ENCODE peak calls at places on chromosomes 4 and X, in ten cellular contexts. One of them, this sample, is unnamed.

GRCh38 chr4:2811830-2812599 is 19.1 kb downstream of the SH3BP2 start:
- DNase-seq in neural crest cell: peak
- DNase-seq in ELR: peak
- DNase-seq in progenitor cell of endocrine pancreas: no peak
- DNase-seq in Right ventricle myocardium superior: peak
- DNase-seq in NCI-H345: peak
- DNase-seq in stimulated activated CD4-positive, alpha-beta T cell treated with anti-CD3 and anti-CD28 coated beads, Interleukin-1b, Interleukin-23, amount 100 ng/mL, for 24 hours: peak
- DNase-seq in amniotic stem cell: no peak
- DNase-seq in stimulated activated CD8-positive, alpha-beta memory T cell treated with anti-CD3 and anti-CD28 coated beads, Interleukin-2, amount 100 ng/mL, for 48 hours: peak
- DNase-seq in heart left ventricle: peak
- DNase-seq in this sample: peak

GRCh38 chr4:164977243-164978164 is at the start of gene TRIM61:
- DNase-seq in neural crest cell: no peak
- DNase-seq in ELR: peak
- DNase-seq in progenitor cell of endocrine pancreas: peak
- DNase-seq in Right ventricle myocardium superior: peak
- DNase-seq in NCI-H345: no peak
- DNase-seq in stimulated activated CD4-positive, alpha-beta T cell treated with anti-CD3 and anti-CD28 coated beads, Interleukin-1b, Interleukin-23, amount 100 ng/mL, for 24 hours: peak
- DNase-seq in amniotic stem cell: no peak
- DNase-seq in stimulated activated CD8-positive, alpha-beta memory T cell treated with anti-CD3 and anti-CD28 coated beads, Interleukin-2, amount 100 ng/mL, for 48 hours: peak
- DNase-seq in heart left ventricle: peak
- DNase-seq in this sample: no peak

GRCh38 chrX:150566734-150567182 is 1.7 kb upstream of the MTM1 start:
- DNase-seq in neural crest cell: no peak
- DNase-seq in ELR: no peak
- DNase-seq in progenitor cell of endocrine pancreas: no peak
- DNase-seq in Right ventricle myocardium superior: no peak
- DNase-seq in NCI-H345: peak
- DNase-seq in stimulated activated CD4-positive, alpha-beta T cell treated with anti-CD3 and anti-CD28 coated beads, Interleukin-1b, Interleukin-23, amount 100 ng/mL, for 24 hours: no peak
- DNase-seq in amniotic stem cell: no peak
- DNase-seq in stimulated activated CD8-positive, alpha-beta memory T cell treated with anti-CD3 and anti-CD28 coated beads, Interleukin-2, amount 100 ng/mL, for 48 hours: no peak
- DNase-seq in heart left ventricle: no peak
- DNase-seq in this sample: no peak

GRCh38 chrX:30141966-30142365 is 73.4 kb upstream of the MAGEB2 start:
- DNase-seq in neural crest cell: no peak
- DNase-seq in ELR: peak
- DNase-seq in progenitor cell of endocrine pancreas: no peak
- DNase-seq in Right ventricle myocardium superior: no peak
- DNase-seq in NCI-H345: peak
- DNase-seq in stimulated activated CD4-positive, alpha-beta T cell treated with anti-CD3 and anti-CD28 coated beads, Interleukin-1b, Interleukin-23, amount 100 ng/mL, for 24 hours: no peak
- DNase-seq in amniotic stem cell: peak
- DNase-seq in stimulated activated CD8-positive, alpha-beta memory T cell treated with anti-CD3 and anti-CD28 coated beads, Interleukin-2, amount 100 ng/mL, for 48 hours: no peak
- DNase-seq in heart left ventricle: no peak
- DNase-seq in this sample: peak

GRCh38 chr4:69907151-69907550 is 23.7 kb upstream of the CSN1S1 start:
- DNase-seq in neural crest cell: no peak
- DNase-seq in ELR: peak
- DNase-seq in progenitor cell of endocrine pancreas: no peak
- DNase-seq in Right ventricle myocardium superior: no peak
- DNase-seq in NCI-H345: no peak
- DNase-seq in stimulated activated CD4-positive, alpha-beta T cell treated with anti-CD3 and anti-CD28 coated beads, Interleukin-1b, Interleukin-23, amount 100 ng/mL, for 24 hours: no peak
- DNase-seq in amniotic stem cell: peak
- DNase-seq in stimulated activated CD8-positive, alpha-beta memory T cell treated with anti-CD3 and anti-CD28 coated beads, Interleukin-2, amount 100 ng/mL, for 48 hours: no peak
- DNase-seq in heart left ventricle: no peak
- DNase-seq in this sample: no peak

GRCh38 chr4:98930311-98930865 is 1.5 kb upstream of the EIF4E start:
- DNase-seq in neural crest cell: no peak
- DNase-seq in ELR: no peak
- DNase-seq in progenitor cell of endocrine pancreas: no peak
- DNase-seq in Right ventricle myocardium superior: no peak
- DNase-seq in NCI-H345: no peak
- DNase-seq in stimulated activated CD4-positive, alpha-beta T cell treated with anti-CD3 and anti-CD28 coated beads, Interleukin-1b, Interleukin-23, amount 100 ng/mL, for 24 hours: no peak
- DNase-seq in amniotic stem cell: no peak
- DNase-seq in stimulated activated CD8-positive, alpha-beta memory T cell treated with anti-CD3 and anti-CD28 coated beads, Interleukin-2, amount 100 ng/mL, for 48 hours: no peak
- DNase-seq in heart left ventricle: no peak
- DNase-seq in this sample: peak

GRCh38 chr4:155787113-155787710 is 28.4 kb downstream of the GUCY1B1 start:
- DNase-seq in neural crest cell: peak
- DNase-seq in ELR: peak
- DNase-seq in progenitor cell of endocrine pancreas: no peak
- DNase-seq in Right ventricle myocardium superior: no peak
- DNase-seq in NCI-H345: peak
- DNase-seq in stimulated activated CD4-positive, alpha-beta T cell treated with anti-CD3 and anti-CD28 coated beads, Interleukin-1b, Interleukin-23, amount 100 ng/mL, for 24 hours: no peak
- DNase-seq in amniotic stem cell: no peak
- DNase-seq in stimulated activated CD8-positive, alpha-beta memory T cell treated with anti-CD3 and anti-CD28 coated beads, Interleukin-2, amount 100 ng/mL, for 48 hours: no peak
- DNase-seq in heart left ventricle: no peak
- DNase-seq in this sample: peak

GRCh38 chr4:140800686-140801085 is 44.5 kb upstream of the TBC1D9 start:
- DNase-seq in neural crest cell: no peak
- DNase-seq in ELR: no peak
- DNase-seq in progenitor cell of endocrine pancreas: no peak
- DNase-seq in Right ventricle myocardium superior: no peak
- DNase-seq in NCI-H345: no peak
- DNase-seq in stimulated activated CD4-positive, alpha-beta T cell treated with anti-CD3 and anti-CD28 coated beads, Interleukin-1b, Interleukin-23, amount 100 ng/mL, for 24 hours: no peak
- DNase-seq in amniotic stem cell: no peak
- DNase-seq in stimulated activated CD8-positive, alpha-beta memory T cell treated with anti-CD3 and anti-CD28 coated beads, Interleukin-2, amount 100 ng/mL, for 48 hours: no peak
- DNase-seq in heart left ventricle: no peak
- DNase-seq in this sample: no peak

GRCh38 chrX:68438575-68438974 is 5.3 kb upstream of the OPHN1 start:
- DNase-seq in neural crest cell: no peak
- DNase-seq in ELR: no peak
- DNase-seq in progenitor cell of endocrine pancreas: no peak
- DNase-seq in Right ventricle myocardium superior: no peak
- DNase-seq in NCI-H345: no peak
- DNase-seq in stimulated activated CD4-positive, alpha-beta T cell treated with anti-CD3 and anti-CD28 coated beads, Interleukin-1b, Interleukin-23, amount 100 ng/mL, for 24 hours: no peak
- DNase-seq in amniotic stem cell: no peak
- DNase-seq in stimulated activated CD8-positive, alpha-beta memory T cell treated with anti-CD3 and anti-CD28 coated beads, Interleukin-2, amount 100 ng/mL, for 48 hours: no peak
- DNase-seq in heart left ventricle: no peak
- DNase-seq in this sample: no peak

GRCh38 chrX:38336538-38337240 is 9.4 kb upstream of the RPGR start:
- DNase-seq in neural crest cell: no peak
- DNase-seq in ELR: no peak
- DNase-seq in progenitor cell of endocrine pancreas: no peak
- DNase-seq in Right ventricle myocardium superior: no peak
- DNase-seq in NCI-H345: no peak
- DNase-seq in stimulated activated CD4-positive, alpha-beta T cell treated with anti-CD3 and anti-CD28 coated beads, Interleukin-1b, Interleukin-23, amount 100 ng/mL, for 24 hours: no peak
- DNase-seq in amniotic stem cell: no peak
- DNase-seq in stimulated activated CD8-positive, alpha-beta memory T cell treated with anti-CD3 and anti-CD28 coated beads, Interleukin-2, amount 100 ng/mL, for 48 hours: no peak
- DNase-seq in heart left ventricle: no peak
- DNase-seq in this sample: no peak

GRCh38 chr4:80133240-80133783 is 60.3 kb upstream of the ANTXR2 start:
- DNase-seq in neural crest cell: no peak
- DNase-seq in ELR: no peak
- DNase-seq in progenitor cell of endocrine pancreas: no peak
- DNase-seq in Right ventricle myocardium superior: no peak
- DNase-seq in NCI-H345: no peak
- DNase-seq in stimulated activated CD4-positive, alpha-beta T cell treated with anti-CD3 and anti-CD28 coated beads, Interleukin-1b, Interleukin-23, amount 100 ng/mL, for 24 hours: no peak
- DNase-seq in amniotic stem cell: no peak
- DNase-seq in stimulated activated CD8-positive, alpha-beta memory T cell treated with anti-CD3 and anti-CD28 coated beads, Interleukin-2, amount 100 ng/mL, for 48 hours: no peak
- DNase-seq in heart left ventricle: no peak
- DNase-seq in this sample: no peak

GRCh38 chr4:42865572-42866189 is 26.8 kb upstream of the GRXCR1 start:
- DNase-seq in neural crest cell: peak
- DNase-seq in ELR: peak
- DNase-seq in progenitor cell of endocrine pancreas: peak
- DNase-seq in Right ventricle myocardium superior: no peak
- DNase-seq in NCI-H345: peak
- DNase-seq in stimulated activated CD4-positive, alpha-beta T cell treated with anti-CD3 and anti-CD28 coated beads, Interleukin-1b, Interleukin-23, amount 100 ng/mL, for 24 hours: peak
- DNase-seq in amniotic stem cell: peak
- DNase-seq in stimulated activated CD8-positive, alpha-beta memory T cell treated with anti-CD3 and anti-CD28 coated beads, Interleukin-2, amount 100 ng/mL, for 48 hours: peak
- DNase-seq in heart left ventricle: peak
- DNase-seq in this sample: peak

GRCh38 chr4:170497105-170497504 is 407.3 kb upstream of the AADAT start:
- DNase-seq in neural crest cell: no peak
- DNase-seq in ELR: peak
- DNase-seq in progenitor cell of endocrine pancreas: no peak
- DNase-seq in Right ventricle myocardium superior: no peak
- DNase-seq in NCI-H345: peak
- DNase-seq in stimulated activated CD4-positive, alpha-beta T cell treated with anti-CD3 and anti-CD28 coated beads, Interleukin-1b, Interleukin-23, amount 100 ng/mL, for 24 hours: no peak
- DNase-seq in amniotic stem cell: no peak
- DNase-seq in stimulated activated CD8-positive, alpha-beta memory T cell treated with anti-CD3 and anti-CD28 coated beads, Interleukin-2, amount 100 ng/mL, for 48 hours: no peak
- DNase-seq in heart left ventricle: no peak
- DNase-seq in this sample: peak

GRCh38 chr4:6494431-6495295 is 22.2 kb upstream of the PPP2R2C start:
- DNase-seq in neural crest cell: no peak
- DNase-seq in ELR: no peak
- DNase-seq in progenitor cell of endocrine pancreas: no peak
- DNase-seq in Right ventricle myocardium superior: no peak
- DNase-seq in NCI-H345: no peak
- DNase-seq in stimulated activated CD4-positive, alpha-beta T cell treated with anti-CD3 and anti-CD28 coated beads, Interleukin-1b, Interleukin-23, amount 100 ng/mL, for 24 hours: no peak
- DNase-seq in amniotic stem cell: no peak
- DNase-seq in stimulated activated CD8-positive, alpha-beta memory T cell treated with anti-CD3 and anti-CD28 coated beads, Interleukin-2, amount 100 ng/mL, for 48 hours: no peak
- DNase-seq in heart left ventricle: no peak
- DNase-seq in this sample: no peak

GRCh38 chr4:155578726-155579385 is 87.8 kb upstream of the GUCY1A1 start:
- DNase-seq in neural crest cell: no peak
- DNase-seq in ELR: no peak
- DNase-seq in progenitor cell of endocrine pancreas: no peak
- DNase-seq in Right ventricle myocardium superior: no peak
- DNase-seq in NCI-H345: no peak
- DNase-seq in stimulated activated CD4-positive, alpha-beta T cell treated with anti-CD3 and anti-CD28 coated beads, Interleukin-1b, Interleukin-23, amount 100 ng/mL, for 24 hours: no peak
- DNase-seq in amniotic stem cell: no peak
- DNase-seq in stimulated activated CD8-positive, alpha-beta memory T cell treated with anti-CD3 and anti-CD28 coated beads, Interleukin-2, amount 100 ng/mL, for 48 hours: no peak
- DNase-seq in heart left ventricle: no peak
- DNase-seq in this sample: no peak

GRCh38 chr4:48173055-48173991 is 39.3 kb upstream of the TXK start:
- DNase-seq in neural crest cell: no peak
- DNase-seq in ELR: peak
- DNase-seq in progenitor cell of endocrine pancreas: no peak
- DNase-seq in Right ventricle myocardium superior: no peak
- DNase-seq in NCI-H345: no peak
- DNase-seq in stimulated activated CD4-positive, alpha-beta T cell treated with anti-CD3 and anti-CD28 coated beads, Interleukin-1b, Interleukin-23, amount 100 ng/mL, for 24 hours: no peak
- DNase-seq in amniotic stem cell: peak
- DNase-seq in stimulated activated CD8-positive, alpha-beta memory T cell treated with anti-CD3 and anti-CD28 coated beads, Interleukin-2, amount 100 ng/mL, for 48 hours: no peak
- DNase-seq in heart left ventricle: no peak
- DNase-seq in this sample: peak

GRCh38 chrX:132948648-132949260 is 9.7 kb downstream of the HS6ST2 start:
- DNase-seq in neural crest cell: peak
- DNase-seq in ELR: no peak
- DNase-seq in progenitor cell of endocrine pancreas: no peak
- DNase-seq in Right ventricle myocardium superior: no peak
- DNase-seq in NCI-H345: peak
- DNase-seq in stimulated activated CD4-positive, alpha-beta T cell treated with anti-CD3 and anti-CD28 coated beads, Interleukin-1b, Interleukin-23, amount 100 ng/mL, for 24 hours: no peak
- DNase-seq in amniotic stem cell: no peak
- DNase-seq in stimulated activated CD8-positive, alpha-beta memory T cell treated with anti-CD3 and anti-CD28 coated beads, Interleukin-2, amount 100 ng/mL, for 48 hours: no peak
- DNase-seq in heart left ventricle: no peak
- DNase-seq in this sample: peak

GRCh38 chrX:17738002-17738713 is 865 bp downstream of the SCML1 start:
- DNase-seq in neural crest cell: peak
- DNase-seq in ELR: peak
- DNase-seq in progenitor cell of endocrine pancreas: no peak
- DNase-seq in Right ventricle myocardium superior: peak
- DNase-seq in NCI-H345: peak
- DNase-seq in stimulated activated CD4-positive, alpha-beta T cell treated with anti-CD3 and anti-CD28 coated beads, Interleukin-1b, Interleukin-23, amount 100 ng/mL, for 24 hours: no peak
- DNase-seq in amniotic stem cell: no peak
- DNase-seq in stimulated activated CD8-positive, alpha-beta memory T cell treated with anti-CD3 and anti-CD28 coated beads, Interleukin-2, amount 100 ng/mL, for 48 hours: peak
- DNase-seq in heart left ventricle: peak
- DNase-seq in this sample: peak

GRCh38 chr4:172826866-172827265 is 341.7 kb upstream of the GALNT7 start:
- DNase-seq in neural crest cell: no peak
- DNase-seq in ELR: no peak
- DNase-seq in progenitor cell of endocrine pancreas: no peak
- DNase-seq in Right ventricle myocardium superior: no peak
- DNase-seq in NCI-H345: peak
- DNase-seq in stimulated activated CD4-positive, alpha-beta T cell treated with anti-CD3 and anti-CD28 coated beads, Interleukin-1b, Interleukin-23, amount 100 ng/mL, for 24 hours: no peak
- DNase-seq in amniotic stem cell: no peak
- DNase-seq in stimulated activated CD8-positive, alpha-beta memory T cell treated with anti-CD3 and anti-CD28 coated beads, Interleukin-2, amount 100 ng/mL, for 48 hours: no peak
- DNase-seq in heart left ventricle: no peak
- DNase-seq in this sample: no peak

GRCh38 chrX:94058728-94059382 is 384.8 kb downstream of the FAM133A start:
- DNase-seq in neural crest cell: peak
- DNase-seq in ELR: peak
- DNase-seq in progenitor cell of endocrine pancreas: no peak
- DNase-seq in Right ventricle myocardium superior: no peak
- DNase-seq in NCI-H345: peak
- DNase-seq in stimulated activated CD4-positive, alpha-beta T cell treated with anti-CD3 and anti-CD28 coated beads, Interleukin-1b, Interleukin-23, amount 100 ng/mL, for 24 hours: no peak
- DNase-seq in amniotic stem cell: no peak
- DNase-seq in stimulated activated CD8-positive, alpha-beta memory T cell treated with anti-CD3 and anti-CD28 coated beads, Interleukin-2, amount 100 ng/mL, for 48 hours: no peak
- DNase-seq in heart left ventricle: no peak
- DNase-seq in this sample: peak

GRCh38 chrX:93874554-93874953 is 200.5 kb downstream of the FAM133A start:
- DNase-seq in neural crest cell: peak
- DNase-seq in ELR: peak
- DNase-seq in progenitor cell of endocrine pancreas: peak
- DNase-seq in Right ventricle myocardium superior: no peak
- DNase-seq in NCI-H345: peak
- DNase-seq in stimulated activated CD4-positive, alpha-beta T cell treated with anti-CD3 and anti-CD28 coated beads, Interleukin-1b, Interleukin-23, amount 100 ng/mL, for 24 hours: no peak
- DNase-seq in amniotic stem cell: peak
- DNase-seq in stimulated activated CD8-positive, alpha-beta memory T cell treated with anti-CD3 and anti-CD28 coated beads, Interleukin-2, amount 100 ng/mL, for 48 hours: no peak
- DNase-seq in heart left ventricle: no peak
- DNase-seq in this sample: peak

This sample was measured in HT-29.